ENCODE peak calls at places on chromosomes 7 and 10, in nine cellular contexts. E, M, X, I, K, T, W, U and H are unnamed samples.

GRCh38 chr10:96089670-96090462 is 40.2 kb upstream of the ZNF518A start:
- DNase-seq in E (peak; percentile 98), T (no peak), U (peak; percentile 95), M (peak; percentile 97), K (peak; percentile 81), I (peak; percentile 95), W (peak; percentile 58), X (peak; percentile 88), H (peak; percentile 95)

GRCh38 chr10:92880233-92880861 is 32.0 kb downstream of the EXOC6 start:
- DNase-seq in T (peak; percentile 59), M (peak; percentile 55), U (no peak), W (no peak), X (no peak), I (no peak), K (no peak), E (peak; percentile 40), H (no peak)

GRCh38 chr10:1660815-1661214 is 76.5 kb downstream of the ADARB2 start:
- DNase-seq in M (no peak), E (no peak), T (no peak), X (no peak), I (no peak), U (no peak), K (no peak), W (no peak), H (no peak)

GRCh38 chr10:85611093-85611740 is 755.4 kb downstream of the GRID1 start:
- DNase-seq in U (no peak), K (no peak), W (no peak), X (no peak), E (no peak), T (peak; percentile 57), M (no peak), I (no peak), H (no peak)

GRCh38 chr10:17980796-17981195 is 29.1 kb downstream of the SLC39A12 start:
- DNase-seq in I (no peak), U (no peak), T (no peak), E (peak; percentile 40), K (no peak), M (peak; percentile 53), W (no peak), X (no peak), H (no peak)

GRCh38 chr7:118264836-118265235 is 40.3 kb downstream of the ANKRD7 start:
- DNase-seq in U (no peak), W (no peak), M (no peak), T (no peak), E (no peak), X (no peak), I (no peak), K (no peak), H (no peak)

GRCh38 chr10:120103957-120104560 is 211.5 kb downstream of the SEC23IP start:
- DNase-seq in I (peak; percentile 32), T (no peak), U (no peak), E (no peak), M (no peak), W (no peak), K (no peak), X (no peak), H (no peak)

GRCh38 chr10:18332048-18332447 is 191.8 kb downstream of the CACNB2 start:
- DNase-seq in U (no peak), I (no peak), X (no peak), E (no peak), T (no peak), K (no peak), M (peak; percentile 19), W (no peak), H (no peak)

GRCh38 chr10:110471566-110472139 is 26.1 kb upstream of the DUSP5 start:
- DNase-seq in E (peak; percentile 88), M (peak; percentile 87), I (no peak), X (no peak), T (no peak), K (no peak), W (no peak), U (no peak), H (no peak)

GRCh38 chr10:6461961-6462360 is 118.1 kb downstream of the PRKCQ start:
- DNase-seq in I (no peak), M (peak; percentile 8), W (no peak), U (no peak), K (no peak), T (no peak), E (peak; percentile 34), X (no peak), H (no peak)

GRCh38 chr10:114024876-114025609 is 18.6 kb upstream of the ADRB1 start:
- DNase-seq in I (no peak), T (no peak), E (peak; percentile 17), W (no peak), U (no peak), M (peak; percentile 85), X (no peak), K (no peak), H (no peak)

GRCh38 chr7:45653209-45653907 is 79.2 kb downstream of the ADCY1 start:
- DNase-seq in E (no peak), U (no peak), K (no peak), M (no peak), W (no peak), I (no peak), X (no peak), T (no peak), H (no peak)

GRCh38 chr7:7099584-7100014 is 82.7 kb upstream of the C1GALT1 start:
- DNase-seq in E (peak; percentile 93), T (peak; percentile 86), W (peak; percentile 56), U (peak; percentile 71), K (peak; percentile 99), M (peak; percentile 94), X (no peak), I (peak; percentile 84), H (peak; percentile 80)

GRCh38 chr10:118850418-118851061 is 95.8 kb upstream of the CACUL1 start:
- DNase-seq in X (peak; percentile 20), M (peak; percentile 66), K (peak; percentile 73), E (peak; percentile 32), T (peak; percentile 87), I (peak; percentile 68), W (peak; percentile 25), U (peak; percentile 68), H (no peak)

GRCh38 chr10:104498345-104498955 is 142.6 kb upstream of the SORCS3 start:
- DNase-seq in U (no peak), K (peak; percentile 73), E (no peak), T (peak; percentile 58), X (no peak), W (no peak), I (no peak), M (no peak), H (no peak)

GRCh38 chr7:69820479-69821192 is 222.4 kb downstream of the AUTS2 start:
- DNase-seq in E (no peak), X (no peak), K (no peak), I (no peak), M (no peak), T (no peak), W (no peak), U (no peak), H (no peak)

GRCh38 chr10:1520909-1521565 is 216.3 kb downstream of the ADARB2 start:
- DNase-seq in W (no peak), I (no peak), K (no peak), M (no peak), E (no peak), X (no peak), U (no peak), T (no peak), H (no peak)

GRCh38 chr7:108525327-108525984 is 479 bp downstream of the PNPLA8 start:
- DNase-seq in M (peak; percentile 77), T (peak; percentile 92), U (peak; percentile 92), E (peak; percentile 86), I (peak; percentile 84), K (no peak), W (peak; percentile 63), X (no peak), H (no peak)

GRCh38 chr7:44645696-44646095 is 39.3 kb downstream of the OGDH start:
- DNase-seq in E (no peak), X (no peak), M (no peak), U (no peak), I (no peak), T (no peak), K (no peak), W (no peak), H (no peak)

GRCh38 chr7:18420176-18420575 is 75.4 kb upstream of the HDAC9 start:
- DNase-seq in K (no peak), U (no peak), X (no peak), I (no peak), M (no peak), W (no peak), E (no peak), T (no peak), H (no peak)

GRCh38 chr7:131509781-131510180 is 46.6 kb downstream of the PODXL start:
- DNase-seq in U (no peak), I (no peak), K (peak; percentile 1), E (no peak), W (no peak), X (no peak), T (no peak), M (no peak), H (no peak)

GRCh38 chr10:62054825-62055224 is 153.3 kb downstream of the ARID5B start:
- DNase-seq in T (no peak), U (no peak), W (no peak), I (no peak), E (no peak), M (no peak), X (no peak), K (no peak), H (no peak)

GRCh38 chr7:93013471-93014061 is 104.2 kb downstream of the SAMD9 start:
- DNase-seq in E (peak; percentile 20), W (no peak), U (no peak), X (no peak), I (no peak), T (no peak), K (no peak), M (no peak), H (no peak)

GRCh38 chr10:97325754-97326153 is 6.7 kb downstream of the FRAT1 start:
- DNase-seq in M (no peak), E (no peak), T (no peak), X (no peak), K (no peak), I (no peak), W (no peak), U (no peak), H (no peak)

GRCh38 chr7:116172353-116172752 is 38.0 kb upstream of the TES start:
- DNase-seq in M (no peak), I (no peak), T (no peak), X (no peak), K (no peak), U (no peak), E (no peak), W (no peak), H (no peak)

GRCh38 chr7:20798694-20799121 is 12.0 kb upstream of the SP8 start:
- DNase-seq in T (peak; percentile 74), W (peak; percentile 35), M (no peak), U (no peak), K (peak; percentile 74), X (no peak), I (no peak), E (no peak), H (no peak)

GRCh38 chr7:70415179-70415972 is 716.6 kb upstream of the GALNT17 start:
- DNase-seq in X (no peak), W (no peak), T (no peak), K (no peak), M (no peak), U (no peak), I (no peak), E (no peak), H (no peak)

GRCh38 chr10:8238989-8239388 is 184.5 kb downstream of the GATA3 start:
- DNase-seq in X (no peak), U (no peak), E (no peak), T (no peak), K (no peak), I (no peak), W (no peak), M (no peak), H (no peak)

GRCh38 chr10:7635431-7636125 is 31.2 kb downstream of the ITIH5 start:
- DNase-seq in T (peak; percentile 58), K (peak; percentile 59), E (no peak), M (no peak), I (no peak), W (no peak), U (no peak), X (no peak), H (no peak)

GRCh38 chr7:3879337-3880054 is 578.4 kb downstream of the SDK1 start:
- DNase-seq in K (no peak), E (peak; percentile 9), U (peak; percentile 40), T (no peak), I (no peak), M (no peak), X (no peak), W (no peak), H (no peak)

GRCh38 chr10:71431945-71432905 is 35.5 kb downstream of the CDH23 start:
- DNase-seq in K (no peak), U (no peak), W (peak; percentile 24), M (no peak), T (peak; percentile 42), E (no peak), I (no peak), X (no peak), H (no peak)